ENCODE peak calls at places on chromosomes 2 and 18, in nine cellular contexts. M is SK-N-DZ; T is CD8-positive, alpha-beta memory T cell; O is stimulated activated CD4-positive, alpha-beta T cell treated with anti-CD3 and anti-CD28 coated beads, Interleukin-15, amount 100 ng/mL, for 48 hours; L is EL; P is GM20000; H is psoas muscle; Y is H9; R is HCT116. S is an unnamed sample.

GRCh38 chr2:13884271-13884976 is 748.1 kb upstream of the LRATD1 start:
- DNase-seq in M (no peak), T (no peak), O (no peak), L (no peak), P (no peak), H (no peak), Y (no peak), R (no peak), S (no peak)

GRCh38 chr2:9310390-9310789 is 103.8 kb downstream of the ASAP2 start:
- DNase-seq in M (no peak), T (no peak), O (no peak), L (peak), P (no peak), H (peak), Y (no peak), R (no peak), S (no peak)

GRCh38 chr2:156329922-156330726 is 2.4 kb downstream of the NR4A2 start:
- DNase-seq in M (no peak), T (no peak), O (no peak), L (no peak), P (peak), H (no peak), Y (no peak), R (no peak), S (no peak)

GRCh38 chr2:88826399-88826798 is 134.9 kb downstream of the RPIA start:
- DNase-seq in M (no peak), T (no peak), O (no peak), L (no peak), P (no peak), H (no peak), Y (no peak), R (no peak), S (no peak)

GRCh38 chr2:216681683-216682082 is 13.7 kb downstream of the IGFBP5 start:
- DNase-seq in M (no peak), T (no peak), O (no peak), L (no peak), P (no peak), H (no peak), Y (no peak), R (no peak), S (no peak)

GRCh38 chr2:18598848-18599484 is 9.6 kb upstream of the NT5C1B start:
- DNase-seq in M (no peak), T (no peak), O (no peak), L (no peak), P (no peak), H (no peak), Y (no peak), R (no peak), S (no peak)

GRCh38 chr2:263774-264492 is at the start of gene SH3YL1:
- DNase-seq in M (peak), T (peak), O (no peak), L (no peak), P (peak), H (peak), Y (peak), R (peak), S (peak)

GRCh38 chr2:234329202-234329930 is 167.5 kb downstream of the ARL4C start:
- DNase-seq in M (no peak), T (no peak), O (no peak), L (peak), P (no peak), H (no peak), Y (no peak), R (no peak), S (no peak)

GRCh38 chr2:181679544-181679979 is 755 bp downstream of the NEUROD1 start:
- DNase-seq in M (no peak), T (no peak), O (no peak), L (no peak), P (no peak), H (no peak), Y (no peak), R (no peak), S (peak)

GRCh38 chr2:24304098-24304497 is 56.2 kb downstream of the ITSN2 start:
- DNase-seq in M (no peak), T (no peak), O (no peak), L (no peak), P (no peak), H (peak), Y (no peak), R (no peak), S (no peak)

GRCh38 chr2:85785027-85785822 is 31.4 kb downstream of the ATOH8 start:
- DNase-seq in M (no peak), T (no peak), O (no peak), L (peak), P (no peak), H (peak), Y (no peak), R (no peak), S (no peak)

GRCh38 chr2:47512581-47513083 is 109.7 kb downstream of the MSH2 start:
- DNase-seq in M (no peak), T (no peak), O (no peak), L (peak), P (no peak), H (no peak), Y (no peak), R (peak), S (no peak)

GRCh38 chr2:20177556-20178403 is 47.1 kb downstream of the SDC1 start:
- DNase-seq in M (no peak), T (no peak), O (no peak), L (no peak), P (no peak), H (no peak), Y (no peak), R (no peak), S (no peak)

GRCh38 chr2:56167616-56168015 is 16.2 kb upstream of the CCDC85A start:
- DNase-seq in M (no peak), T (no peak), O (no peak), L (peak), P (no peak), H (no peak), Y (no peak), R (no peak), S (no peak)

GRCh38 chr2:84996909-84997308 is 25.9 kb downstream of the KCMF1 start:
- DNase-seq in M (no peak), T (no peak), O (no peak), L (no peak), P (no peak), H (no peak), Y (no peak), R (no peak), S (no peak)

GRCh38 chr2:74537140-74537539 is 7.4 kb downstream of the HTRA2 start:
- DNase-seq in M (no peak), T (no peak), O (no peak), L (no peak), P (no peak), H (no peak), Y (no peak), R (no peak), S (no peak)

GRCh38 chr2:153235516-153235915 is 243.0 kb downstream of the RPRM start:
- DNase-seq in M (no peak), T (no peak), O (no peak), L (no peak), P (peak), H (no peak), Y (no peak), R (no peak), S (no peak)

GRCh38 chr2:168438553-168438952 is 17.5 kb upstream of the CERS6 start:
- DNase-seq in M (peak), T (no peak), O (no peak), L (no peak), P (no peak), H (no peak), Y (no peak), R (no peak), S (no peak)

GRCh38 chr2:26179446-26179907 is 6.6 kb downstream of the GAREM2 start:
- DNase-seq in M (no peak), T (no peak), O (no peak), L (no peak), P (no peak), H (no peak), Y (peak), R (no peak), S (peak)

GRCh38 chr18:68314403-68314802 is 400.5 kb downstream of the TMX3 start:
- DNase-seq in M (no peak), T (no peak), O (no peak), L (peak), P (no peak), H (no peak), Y (no peak), R (no peak), S (no peak)

GRCh38 chr2:174800436-174801195 is 36.3 kb upstream of the CHRNA1 start:
- DNase-seq in M (no peak), T (no peak), O (no peak), L (no peak), P (no peak), H (no peak), Y (no peak), R (no peak), S (no peak)

GRCh38 chr2:5409925-5410360 is 282.2 kb upstream of the SOX11 start:
- DNase-seq in M (peak), T (no peak), O (no peak), L (no peak), P (no peak), H (no peak), Y (no peak), R (no peak), S (no peak)

GRCh38 chr18:68267583-68267982 is 447.3 kb downstream of the TMX3 start:
- DNase-seq in M (no peak), T (no peak), O (no peak), L (peak), P (no peak), H (no peak), Y (no peak), R (no peak), S (no peak)